ENCODE peak calls at places on chromosome 21, in eight cellular contexts. One of them, this sample, is unnamed.

GRCh38 chr21:29095203-29095602 is 21.8 kb upstream of the CCT8 start:
- DNase-seq in left ventricle myocardium inferior: no peak
- DNase-seq in activated B cell treated with CpG ODN at 0.5 μM for 24 hours: no peak
- DNase-seq in colonic mucosa: no peak
- DNase-seq in glutamatergic neuron: no peak
- DNase-seq in CD4-positive, alpha-beta T cell: no peak
- DNase-seq in lower leg skin: no peak
- DNase-seq in neural crest cell: no peak
- DNase-seq in this sample: no peak

GRCh38 chr21:37413553-37414291 is 47.1 kb downstream of the DYRK1A start:
- DNase-seq in left ventricle myocardium inferior: no peak
- DNase-seq in activated B cell treated with CpG ODN at 0.5 μM for 24 hours: no peak
- DNase-seq in colonic mucosa: no peak
- DNase-seq in glutamatergic neuron: no peak
- DNase-seq in CD4-positive, alpha-beta T cell: no peak
- DNase-seq in lower leg skin: no peak
- DNase-seq in neural crest cell: no peak
- DNase-seq in this sample: no peak

GRCh38 chr21:41425954-41426655 is at the start of gene MX1:
- DNase-seq in left ventricle myocardium inferior: peak; percentile 81
- DNase-seq in activated B cell treated with CpG ODN at 0.5 μM for 24 hours: peak; percentile 77
- DNase-seq in colonic mucosa: peak; percentile 87
- DNase-seq in glutamatergic neuron: peak; percentile 52
- DNase-seq in CD4-positive, alpha-beta T cell: peak; percentile 85
- DNase-seq in lower leg skin: no peak
- DNase-seq in neural crest cell: no peak
- DNase-seq in this sample: peak; percentile 53

GRCh38 chr21:28454978-28455600 is 537.6 kb downstream of the LTN1 start:
- DNase-seq in left ventricle myocardium inferior: no peak
- DNase-seq in activated B cell treated with CpG ODN at 0.5 μM for 24 hours: no peak
- DNase-seq in colonic mucosa: no peak
- DNase-seq in glutamatergic neuron: no peak
- DNase-seq in CD4-positive, alpha-beta T cell: no peak
- DNase-seq in lower leg skin: no peak
- DNase-seq in neural crest cell: no peak
- DNase-seq in this sample: no peak

GRCh38 chr21:27372381-27372780 is 405.5 kb upstream of the ADAMTS5 start:
- DNase-seq in left ventricle myocardium inferior: no peak
- DNase-seq in activated B cell treated with CpG ODN at 0.5 μM for 24 hours: no peak
- DNase-seq in colonic mucosa: no peak
- DNase-seq in glutamatergic neuron: no peak
- DNase-seq in CD4-positive, alpha-beta T cell: no peak
- DNase-seq in lower leg skin: no peak
- DNase-seq in neural crest cell: no peak
- DNase-seq in this sample: no peak

GRCh38 chr21:37364722-37365121 is 1.9 kb upstream of the DYRK1A start:
- DNase-seq in left ventricle myocardium inferior: no peak
- DNase-seq in activated B cell treated with CpG ODN at 0.5 μM for 24 hours: no peak
- DNase-seq in colonic mucosa: no peak
- DNase-seq in glutamatergic neuron: no peak
- DNase-seq in CD4-positive, alpha-beta T cell: no peak
- DNase-seq in lower leg skin: no peak
- DNase-seq in neural crest cell: no peak
- DNase-seq in this sample: no peak

GRCh38 chr21:39377444-39378050 is 28.7 kb upstream of the HMGN1 start:
- DNase-seq in left ventricle myocardium inferior: no peak
- DNase-seq in activated B cell treated with CpG ODN at 0.5 μM for 24 hours: no peak
- DNase-seq in colonic mucosa: no peak
- DNase-seq in glutamatergic neuron: no peak
- DNase-seq in CD4-positive, alpha-beta T cell: no peak
- DNase-seq in lower leg skin: no peak
- DNase-seq in neural crest cell: no peak
- DNase-seq in this sample: no peak

GRCh38 chr21:41630249-41630648 is 122.3 kb upstream of the TMPRSS2 start:
- DNase-seq in left ventricle myocardium inferior: no peak
- DNase-seq in activated B cell treated with CpG ODN at 0.5 μM for 24 hours: no peak
- DNase-seq in colonic mucosa: peak; percentile 73
- DNase-seq in glutamatergic neuron: no peak
- DNase-seq in CD4-positive, alpha-beta T cell: no peak
- DNase-seq in lower leg skin: peak; percentile 73
- DNase-seq in neural crest cell: no peak
- DNase-seq in this sample: no peak

GRCh38 chr21:16279658-16280581 is 550.1 kb downstream of the USP25 start:
- DNase-seq in left ventricle myocardium inferior: peak; percentile 27
- DNase-seq in activated B cell treated with CpG ODN at 0.5 μM for 24 hours: no peak
- DNase-seq in colonic mucosa: no peak
- DNase-seq in glutamatergic neuron: no peak
- DNase-seq in CD4-positive, alpha-beta T cell: no peak
- DNase-seq in lower leg skin: no peak
- DNase-seq in neural crest cell: peak; percentile 59
- DNase-seq in this sample: no peak

GRCh38 chr21:36945496-36946138 is 20.9 kb downstream of the HLCS start:
- DNase-seq in left ventricle myocardium inferior: no peak
- DNase-seq in activated B cell treated with CpG ODN at 0.5 μM for 24 hours: no peak
- DNase-seq in colonic mucosa: no peak
- DNase-seq in glutamatergic neuron: no peak
- DNase-seq in CD4-positive, alpha-beta T cell: no peak
- DNase-seq in lower leg skin: no peak
- DNase-seq in neural crest cell: no peak
- DNase-seq in this sample: no peak

GRCh38 chr21:46189959-46190490 is 5.8 kb upstream of the SPATC1L start:
- DNase-seq in left ventricle myocardium inferior: no peak
- DNase-seq in activated B cell treated with CpG ODN at 0.5 μM for 24 hours: no peak
- DNase-seq in colonic mucosa: peak; percentile 12
- DNase-seq in glutamatergic neuron: no peak
- DNase-seq in CD4-positive, alpha-beta T cell: no peak
- DNase-seq in lower leg skin: no peak
- DNase-seq in neural crest cell: no peak
- DNase-seq in this sample: no peak

GRCh38 chr21:29192999-29193563 is 62.6 kb downstream of the MAP3K7CL start:
- DNase-seq in left ventricle myocardium inferior: peak; percentile 30
- DNase-seq in activated B cell treated with CpG ODN at 0.5 μM for 24 hours: no peak
- DNase-seq in colonic mucosa: no peak
- DNase-seq in glutamatergic neuron: no peak
- DNase-seq in CD4-positive, alpha-beta T cell: no peak
- DNase-seq in lower leg skin: no peak
- DNase-seq in neural crest cell: no peak
- DNase-seq in this sample: no peak

GRCh38 chr21:16634522-16634914 is 878.3 kb upstream of the CXADR start:
- DNase-seq in left ventricle myocardium inferior: no peak
- DNase-seq in activated B cell treated with CpG ODN at 0.5 μM for 24 hours: no peak
- DNase-seq in colonic mucosa: no peak
- DNase-seq in glutamatergic neuron: no peak
- DNase-seq in CD4-positive, alpha-beta T cell: no peak
- DNase-seq in lower leg skin: no peak
- DNase-seq in neural crest cell: no peak
- DNase-seq in this sample: no peak

GRCh38 chr21:36338975-36339374 is 19.0 kb downstream of the MORC3 start:
- DNase-seq in left ventricle myocardium inferior: no peak
- DNase-seq in activated B cell treated with CpG ODN at 0.5 μM for 24 hours: no peak
- DNase-seq in colonic mucosa: no peak
- DNase-seq in glutamatergic neuron: no peak
- DNase-seq in CD4-positive, alpha-beta T cell: no peak
- DNase-seq in lower leg skin: no peak
- DNase-seq in neural crest cell: no peak
- DNase-seq in this sample: no peak

GRCh38 chr21:41603476-41603875 is 95.5 kb upstream of the TMPRSS2 start:
- DNase-seq in left ventricle myocardium inferior: no peak
- DNase-seq in activated B cell treated with CpG ODN at 0.5 μM for 24 hours: no peak
- DNase-seq in colonic mucosa: no peak
- DNase-seq in glutamatergic neuron: no peak
- DNase-seq in CD4-positive, alpha-beta T cell: no peak
- DNase-seq in lower leg skin: no peak
- DNase-seq in neural crest cell: no peak
- DNase-seq in this sample: no peak

GRCh38 chr21:25872271-25872670 is 137.5 kb downstream of the GABPA start:
- DNase-seq in left ventricle myocardium inferior: no peak
- DNase-seq in activated B cell treated with CpG ODN at 0.5 μM for 24 hours: no peak
- DNase-seq in colonic mucosa: no peak
- DNase-seq in glutamatergic neuron: no peak
- DNase-seq in CD4-positive, alpha-beta T cell: no peak
- DNase-seq in lower leg skin: no peak
- DNase-seq in neural crest cell: no peak
- DNase-seq in this sample: no peak
- TF ChIP-seq CTCF in left ventricle myocardium inferior: no peak
- TF ChIP-seq CTCF in activated B cell treated with CpG ODN at 0.5 μM for 24 hours: no peak
- TF ChIP-seq CTCF in colonic mucosa: no peak
- TF ChIP-seq CTCF in glutamatergic neuron: no peak
- TF ChIP-seq CTCF in CD4-positive, alpha-beta T cell: no peak
- TF ChIP-seq CTCF in lower leg skin: no peak
- TF ChIP-seq CTCF in neural crest cell: no peak
- TF ChIP-seq CTCF in this sample: no peak

DNA sequence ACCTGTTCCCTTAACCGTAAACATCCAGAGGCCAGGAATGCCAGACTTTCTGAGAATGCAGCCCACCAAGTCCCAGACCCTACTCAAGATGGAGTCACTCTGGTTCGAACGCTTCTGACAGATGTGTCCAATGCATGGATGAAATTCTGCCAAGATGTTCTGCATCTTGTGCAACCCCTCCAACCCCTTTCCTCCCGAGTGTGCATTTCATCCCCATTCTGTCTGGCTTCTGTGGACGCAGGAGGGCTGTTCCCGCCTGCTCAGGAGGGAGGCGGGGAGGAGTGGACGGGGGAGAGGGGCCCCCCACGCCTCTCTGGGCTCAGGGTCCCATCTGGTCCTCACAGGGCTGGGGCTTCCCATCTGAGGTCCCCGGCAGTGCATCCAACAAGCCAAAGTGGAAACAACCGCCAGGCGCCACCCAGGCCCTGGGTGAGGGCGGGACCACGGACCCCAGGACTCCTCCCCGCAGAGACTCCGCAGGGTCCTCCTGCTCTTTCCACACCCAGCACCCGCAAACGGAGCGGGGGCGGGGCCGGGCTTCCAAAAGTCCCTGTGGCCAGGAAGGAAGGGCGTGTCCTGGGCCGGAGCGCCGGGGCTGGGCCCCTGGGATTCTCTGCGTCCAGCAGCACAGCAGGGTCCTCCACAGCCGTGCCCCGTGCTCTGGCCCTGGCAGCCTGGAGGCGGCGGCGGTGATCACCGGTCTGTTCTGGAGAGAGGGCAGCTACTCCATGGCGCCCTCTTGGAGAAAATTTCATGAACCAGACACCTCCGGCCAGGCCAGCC is 27.7 kb upstream of the SUMO3 start:
- DNase-seq in left ventricle myocardium inferior: peak; percentile 80
- DNase-seq in activated B cell treated with CpG ODN at 0.5 μM for 24 hours: peak; percentile 26
- DNase-seq in colonic mucosa: peak; percentile 76
- DNase-seq in glutamatergic neuron: peak; percentile 80
- DNase-seq in CD4-positive, alpha-beta T cell: no peak
- DNase-seq in lower leg skin: no peak
- DNase-seq in neural crest cell: peak; percentile 58
- DNase-seq in this sample: peak; percentile 66
- TF ChIP-seq CTCF in left ventricle myocardium inferior: peak; percentile 54
- TF ChIP-seq CTCF in activated B cell treated with CpG ODN at 0.5 μM for 24 hours: no peak
- TF ChIP-seq CTCF in colonic mucosa: no peak
- TF ChIP-seq CTCF in glutamatergic neuron: no peak
- TF ChIP-seq CTCF in CD4-positive, alpha-beta T cell: peak; percentile 63
- TF ChIP-seq CTCF in lower leg skin: no peak
- TF ChIP-seq CTCF in neural crest cell: peak; percentile 48
- TF ChIP-seq CTCF in this sample: no peak

DNA sequence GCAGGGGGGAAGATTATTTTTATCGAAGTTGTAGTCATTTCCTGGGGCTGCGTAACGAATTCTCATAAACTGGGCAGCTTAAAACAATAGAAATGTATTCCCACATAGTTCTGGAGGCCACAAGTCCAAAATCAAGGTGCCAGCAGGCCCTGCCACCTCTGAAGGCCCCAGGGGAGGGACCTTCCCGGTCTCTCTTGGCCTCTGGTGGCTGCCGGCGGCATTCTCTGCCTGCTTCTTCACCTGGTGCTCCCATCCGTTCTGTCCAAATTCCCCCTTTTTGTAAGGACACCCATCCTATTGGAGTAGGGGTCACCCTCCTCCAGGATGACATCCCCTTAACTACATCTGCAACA is 92.8 kb downstream of the PDE9A start:
- DNase-seq in left ventricle myocardium inferior: no peak
- DNase-seq in activated B cell treated with CpG ODN at 0.5 μM for 24 hours: no peak
- DNase-seq in colonic mucosa: no peak
- DNase-seq in glutamatergic neuron: no peak
- DNase-seq in CD4-positive, alpha-beta T cell: no peak
- DNase-seq in lower leg skin: no peak
- DNase-seq in neural crest cell: no peak
- DNase-seq in this sample: no peak
- TF ChIP-seq CTCF in left ventricle myocardium inferior: no peak
- TF ChIP-seq CTCF in activated B cell treated with CpG ODN at 0.5 μM for 24 hours: no peak
- TF ChIP-seq CTCF in colonic mucosa: no peak
- TF ChIP-seq CTCF in glutamatergic neuron: no peak
- TF ChIP-seq CTCF in CD4-positive, alpha-beta T cell: no peak
- TF ChIP-seq CTCF in lower leg skin: no peak
- TF ChIP-seq CTCF in neural crest cell: no peak
- TF ChIP-seq CTCF in this sample: no peak

GRCh38 chr21:45048968-45049367 is 25.4 kb upstream of the ADARB1 start:
- DNase-seq in left ventricle myocardium inferior: no peak
- DNase-seq in activated B cell treated with CpG ODN at 0.5 μM for 24 hours: no peak
- DNase-seq in colonic mucosa: no peak
- DNase-seq in glutamatergic neuron: no peak
- DNase-seq in CD4-positive, alpha-beta T cell: no peak
- DNase-seq in lower leg skin: no peak
- DNase-seq in neural crest cell: no peak
- DNase-seq in this sample: no peak

GRCh38 chr21:45050361-45050785 is 24.0 kb upstream of the ADARB1 start:
- DNase-seq in left ventricle myocardium inferior: no peak
- DNase-seq in activated B cell treated with CpG ODN at 0.5 μM for 24 hours: no peak
- DNase-seq in colonic mucosa: no peak
- DNase-seq in glutamatergic neuron: no peak
- DNase-seq in CD4-positive, alpha-beta T cell: no peak
- DNase-seq in lower leg skin: peak; percentile 72
- DNase-seq in neural crest cell: no peak
- DNase-seq in this sample: no peak

GRCh38 chr21:45048026-45048698 is 26.2 kb upstream of the ADARB1 start:
- DNase-seq in left ventricle myocardium inferior: no peak
- DNase-seq in activated B cell treated with CpG ODN at 0.5 μM for 24 hours: no peak
- DNase-seq in colonic mucosa: no peak
- DNase-seq in glutamatergic neuron: no peak
- DNase-seq in CD4-positive, alpha-beta T cell: no peak
- DNase-seq in lower leg skin: no peak
- DNase-seq in neural crest cell: no peak
- DNase-seq in this sample: no peak

GRCh38 chr21:45050786-45051489 is 23.4 kb upstream of the ADARB1 start:
- DNase-seq in left ventricle myocardium inferior: no peak
- DNase-seq in activated B cell treated with CpG ODN at 0.5 μM for 24 hours: no peak
- DNase-seq in colonic mucosa: no peak
- DNase-seq in glutamatergic neuron: no peak
- DNase-seq in CD4-positive, alpha-beta T cell: no peak
- DNase-seq in lower leg skin: no peak
- DNase-seq in neural crest cell: no peak
- DNase-seq in this sample: no peak

DNA sequence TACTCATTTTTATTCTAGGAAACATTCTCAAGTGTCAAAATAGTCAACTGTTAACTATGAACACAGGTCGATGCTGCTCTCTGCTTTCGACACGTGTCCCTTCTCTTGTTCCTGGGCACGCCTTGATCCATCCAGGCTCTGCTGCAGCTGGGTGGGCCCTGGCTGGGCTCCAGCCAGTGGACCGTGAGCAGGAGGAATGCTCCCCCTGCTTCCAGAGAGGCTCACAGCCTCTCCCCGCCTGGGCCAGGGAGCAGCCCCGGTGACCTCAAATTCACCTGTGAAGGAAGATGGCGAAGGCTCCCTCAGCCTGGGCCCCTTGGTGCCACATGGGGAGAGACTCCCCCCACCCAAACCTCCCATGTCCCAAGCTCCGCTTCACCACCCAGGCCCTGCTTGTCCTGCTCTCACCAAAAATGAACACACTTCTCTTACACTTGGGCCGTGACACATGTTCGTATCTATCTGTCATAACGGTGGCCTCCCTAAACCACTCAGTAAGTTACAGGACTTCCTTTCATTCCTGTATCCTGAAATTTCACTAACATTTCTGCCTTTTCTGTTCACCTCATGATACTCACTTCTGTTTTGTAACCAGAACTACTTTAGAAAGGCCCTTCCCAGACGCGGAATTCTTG is 24.5 kb upstream of the ADARB1 start:
- DNase-seq in left ventricle myocardium inferior: no peak
- DNase-seq in activated B cell treated with CpG ODN at 0.5 μM for 24 hours: no peak
- DNase-seq in colonic mucosa: no peak
- DNase-seq in glutamatergic neuron: no peak
- DNase-seq in CD4-positive, alpha-beta T cell: no peak
- DNase-seq in lower leg skin: no peak
- DNase-seq in neural crest cell: no peak
- DNase-seq in this sample: no peak
- TF ChIP-seq CTCF in left ventricle myocardium inferior: no peak
- TF ChIP-seq CTCF in activated B cell treated with CpG ODN at 0.5 μM for 24 hours: no peak
- TF ChIP-seq CTCF in colonic mucosa: no peak
- TF ChIP-seq CTCF in glutamatergic neuron: no peak
- TF ChIP-seq CTCF in CD4-positive, alpha-beta T cell: no peak
- TF ChIP-seq CTCF in lower leg skin: no peak
- TF ChIP-seq CTCF in neural crest cell: no peak
- TF ChIP-seq CTCF in this sample: no peak

This sample was measured in mesothelial cell of epicardium.